ENCODE peak calls at places on chromosome 15, in four cellular contexts. S, F, E and R are unnamed samples.

GRCh38 chr15:39388118-39388517 is 192.8 kb upstream of the THBS1 start:
- DNase-seq in E (no peak), F (no peak), S (no peak), R (no peak)

GRCh38 chr15:82231842-82232241 is 30.7 kb downstream of the EFL1 start:
- DNase-seq in E (no peak), S (no peak), F (no peak), R (no peak)

GRCh38 chr15:58559904-58560588 is 128.3 kb downstream of the LIPC start:
- DNase-seq in S (no peak), E (peak), F (no peak), R (no peak)

GRCh38 chr15:92636950-92637481 is 18.6 kb downstream of the FAM174B start:
- DNase-seq in E (peak), S (no peak), F (no peak), R (peak)

GRCh38 chr15:39854161-39854560 is 65.9 kb downstream of the GPR176 start:
- DNase-seq in E (no peak), S (no peak), F (no peak), R (no peak)

GRCh38 chr15:34436956-34437442 is 609 bp downstream of the GOLGA8A start:
- DNase-seq in S (no peak), E (peak), F (peak), R (peak)

GRCh38 chr15:40925863-40926658 is 3.1 kb upstream of the DLL4 start:
- DNase-seq in E (peak), F (no peak), S (no peak), R (peak)

GRCh38 chr15:58988011-58988785 is 735 bp downstream of the RNF111 start:
- DNase-seq in F (peak), E (peak), S (peak), R (peak)

GRCh38 chr15:25244731-25245585 is 193.9 kb downstream of the UBE3A start:
- DNase-seq in S (no peak), F (peak), E (peak), R (peak)

GRCh38 chr15:43519207-43519606 is 1.8 kb downstream of the MAP1A start:
- DNase-seq in S (no peak), E (no peak), F (no peak), R (no peak)

GRCh38 chr15:57697588-57697987 is 8.9 kb upstream of the POLR2M start:
- DNase-seq in E (no peak), S (no peak), F (no peak), R (no peak)

GRCh38 chr15:92619380-92620101 is 36.0 kb downstream of the FAM174B start:
- DNase-seq in E (peak), S (peak), F (peak), R (no peak)

GRCh38 chr15:24823473-24823872 is 131.3 kb upstream of the SNRPN start:
- DNase-seq in S (no peak), E (no peak), F (no peak), R (no peak)

GRCh38 chr15:98860647-98861041 is 146.9 kb downstream of the PGPEP1L start:
- DNase-seq in F (no peak), E (no peak), S (no peak), R (no peak)

DNA sequence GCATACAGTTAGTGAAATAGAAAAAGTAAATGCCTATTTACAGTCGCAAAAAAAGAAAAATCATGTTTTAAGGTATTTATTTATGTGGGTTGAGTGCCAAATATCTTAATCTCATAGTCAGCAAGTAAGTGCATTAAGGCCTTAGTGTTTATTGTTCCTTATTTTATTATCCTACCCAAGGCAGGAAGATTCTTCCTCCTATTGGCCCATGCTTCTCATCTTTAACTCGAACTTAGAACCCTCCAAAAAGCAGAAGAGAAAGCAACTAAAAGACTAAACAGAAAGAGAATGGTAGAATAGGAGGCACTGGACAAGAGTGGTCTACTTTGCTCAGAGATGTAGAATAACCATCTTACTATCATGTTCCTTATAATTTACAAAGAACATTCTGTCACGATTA is 7.5 kb downstream of the RFX7 start:
- DNase-seq in S (no peak), F (no peak), E (no peak), R (no peak)
- H3K27ac ChIP-seq in S (no peak), F (no peak), E (no peak), R (no peak)

GRCh38 chr15:88580532-88580931 is 34.1 kb upstream of the DET1 start:
- DNase-seq in E (no peak), S (no peak), F (no peak), R (no peak)
- TF ChIP-seq CTCF in E (no peak), S (no peak), F (no peak), R (no peak)

DNA sequence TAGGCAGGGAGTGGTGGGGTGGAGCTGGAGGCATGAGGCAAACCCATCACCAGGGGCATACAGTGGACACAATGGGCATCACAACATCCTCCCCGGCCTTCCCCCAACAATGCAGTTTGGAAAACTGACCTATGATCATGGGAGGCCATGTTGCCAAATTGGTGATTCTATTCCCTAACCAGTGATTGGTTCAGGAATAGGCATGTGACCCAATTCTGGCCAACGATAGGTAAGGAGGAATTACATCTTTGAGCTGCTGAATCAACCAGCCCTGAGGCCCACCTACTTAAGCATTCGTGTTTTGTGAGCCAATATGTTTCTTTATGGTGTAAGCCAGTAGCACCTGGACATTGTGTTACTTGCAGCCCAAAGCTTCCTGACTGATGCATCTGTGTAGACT is 39.9 kb downstream of the LINGO1 start:
- DNase-seq in F (no peak), E (no peak), S (no peak), R (no peak)
- TF ChIP-seq EP300 in F (no peak), E (no peak), S (no peak), R (no peak)

DNA sequence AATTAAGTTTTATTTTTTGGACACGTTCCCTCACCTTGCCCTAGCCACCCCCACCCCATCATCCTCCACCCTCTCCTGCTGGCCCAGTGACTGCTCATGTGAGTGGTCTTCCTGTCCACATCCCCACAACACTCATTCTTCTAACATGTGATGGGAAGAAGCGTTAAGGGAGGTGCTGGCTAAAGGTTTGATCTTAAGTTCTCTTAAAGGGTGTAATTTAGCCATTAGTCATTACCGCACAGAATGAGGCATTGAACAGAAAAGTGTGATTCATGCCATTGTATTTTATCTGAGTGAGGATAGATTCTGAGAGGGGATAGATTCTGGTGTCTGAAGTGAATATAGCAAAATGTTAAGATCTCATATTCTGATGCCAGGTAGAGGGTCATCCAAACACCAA is 272.9 kb upstream of the TPM1 start:
- DNase-seq in E (no peak), S (no peak), F (no peak), R (no peak)
- H3K27ac ChIP-seq in E (no peak), S (no peak), F (no peak), R (no peak)